ENCODE peak calls at places on chromosomes 16 and 17, in eight cellular contexts. M is T-helper 2 cell, T is AG08395, Q is mammary epithelial cell, W is chondrocyte, P is NCI-H446, O is skeletal muscle cell, A is cardiac fibroblast. J is an unnamed sample.
A peak's percentile ranks its signal among the peaks of the same experiment; 100 is the strongest.

GRCh38 chr17:38921756-38922411 is 3.5 kb upstream of the LASP1NB start:
- DNase-seq in O (no peak), P (no peak), W (peak; percentile 42), T (no peak), M (no peak), A (no peak), Q (no peak), J (no peak)

GRCh38 chr16:85168732-85169256 is 56.5 kb upstream of the CIBAR2 start:
- DNase-seq in M (no peak), Q (no peak), W (no peak), P (no peak), O (no peak), A (peak; percentile 73), T (peak; percentile 91), J (peak; percentile 48)

GRCh38 chr16:80116711-80117110 is 424.1 kb upstream of the DYNLRB2 start:
- DNase-seq in A (no peak), M (no peak), W (no peak), P (no peak), Q (no peak), O (no peak), T (no peak), J (no peak)

GRCh38 chr16:24062270-24062817 is 193.8 kb upstream of the CACNG3 start:
- DNase-seq in W (no peak), O (no peak), M (no peak), Q (no peak), T (no peak), P (no peak), A (no peak), J (no peak)

GRCh38 chr16:49469323-49469670 is 95.7 kb downstream of the C16orf78 start:
- DNase-seq in W (no peak), P (no peak), O (no peak), Q (no peak), A (no peak), T (no peak), M (no peak), J (no peak)

GRCh38 chr17:49209061-49209571 is 1.3 kb downstream of the GNGT2 start:
- DNase-seq in A (no peak), P (no peak), Q (peak; percentile 26), O (no peak), W (no peak), M (peak; percentile 51), T (no peak), J (no peak)

GRCh38 chr16:79871906-79872305 is 271.4 kb upstream of the MAF start:
- DNase-seq in O (no peak), M (no peak), P (no peak), W (no peak), T (no peak), Q (no peak), A (no peak), J (no peak)

GRCh38 chr17:57034807-57035754 is 50.0 kb upstream of the AKAP1 start:
- DNase-seq in A (no peak), W (no peak), P (no peak), T (no peak), M (no peak), O (no peak), Q (no peak), J (peak; percentile 62)

GRCh38 chr17:332023-332422 is 20.6 kb downstream of the RPH3AL start:
- DNase-seq in A (no peak), W (peak; percentile 59), O (no peak), M (no peak), T (no peak), Q (no peak), P (no peak), J (no peak)

GRCh38 chr17:1736348-1737281 is 6.1 kb upstream of the SERPINF2 start:
- DNase-seq in P (no peak), O (peak; percentile 64), T (peak; percentile 50), M (no peak), Q (peak; percentile 71), A (peak; percentile 91), W (no peak), J (peak; percentile 81)

GRCh38 chr17:77963441-77963840 is 4.9 kb downstream of the TNRC6C start:
- DNase-seq in O (peak; percentile 95), M (peak; percentile 51), W (no peak), A (peak; percentile 94), Q (peak; percentile 59), P (peak; percentile 18), T (peak; percentile 87), J (no peak)

GRCh38 chr17:62178579-62178978 is 113.5 kb upstream of the MED13 start:
- DNase-seq in A (peak; percentile 14), O (no peak), T (no peak), Q (peak; percentile 87), M (no peak), P (no peak), W (no peak), J (no peak)

GRCh38 chr17:18141210-18141803 is 32.8 kb downstream of the MYO15A start:
- DNase-seq in T (peak; percentile 74), M (peak; percentile 63), O (no peak), Q (peak; percentile 43), A (peak; percentile 69), W (no peak), P (peak; percentile 38), J (no peak)

GRCh38 chr17:56835259-56835575 is 1.3 kb downstream of the DGKE start:
- DNase-seq in W (no peak), A (no peak), Q (no peak), O (no peak), M (no peak), P (no peak), T (no peak), J (no peak)

GRCh38 chr17:10557422-10557821 is 8.0 kb upstream of the MYH2 start:
- DNase-seq in A (peak; percentile 78), T (peak; percentile 84), O (peak; percentile 4), P (no peak), M (no peak), Q (no peak), W (no peak), J (no peak)

GRCh38 chr16:19415918-19416317 is 1.8 kb upstream of the TMC5 start:
- DNase-seq in M (no peak), O (no peak), T (no peak), Q (no peak), A (no peak), W (no peak), P (no peak), J (no peak)

GRCh38 chr17:64403881-64404460 is 13.3 kb upstream of the PECAM1 start:
- DNase-seq in P (no peak), M (no peak), W (no peak), Q (no peak), T (no peak), A (no peak), O (no peak), J (no peak)

GRCh38 chr17:34173221-34173620 is 81.9 kb upstream of the CCL2 start:
- DNase-seq in A (peak; percentile 48), P (no peak), W (no peak), T (no peak), Q (no peak), O (no peak), M (no peak), J (no peak)

GRCh38 chr16:4414187-4414909 is 2.0 kb downstream of the CORO7 start:
- DNase-seq in A (no peak), O (no peak), W (no peak), T (no peak), Q (no peak), M (peak; percentile 98), P (no peak), J (no peak)

GRCh38 chr16:11481987-11482386 is 104.7 kb downstream of the LITAF start:
- DNase-seq in O (peak; percentile 21), W (no peak), T (peak; percentile 36), M (no peak), A (no peak), P (no peak), Q (no peak), J (no peak)

GRCh38 chr17:40598928-40599627 is 33.8 kb upstream of the CCR7 start:
- DNase-seq in T (no peak), A (peak; percentile 64), M (peak; percentile 83), P (no peak), O (peak; percentile 76), W (no peak), Q (no peak), J (no peak)

GRCh38 chr16:89140981-89141883 is 30.3 kb upstream of the CDH15 start:
- DNase-seq in W (peak; percentile 75), Q (no peak), P (no peak), T (no peak), A (no peak), O (no peak), M (no peak), J (peak; percentile 22)

GRCh38 chr16:8569650-8570338 is 20.5 kb downstream of the TMEM114 start:
- DNase-seq in T (no peak), O (no peak), Q (no peak), A (no peak), M (no peak), P (no peak), W (no peak), J (no peak)

GRCh38 chr16:67632415-67633172 is 12.3 kb upstream of the CARMIL2 start:
- DNase-seq in W (no peak), P (no peak), M (no peak), T (no peak), A (peak; percentile 70), O (peak; percentile 49), Q (no peak), J (no peak)

GRCh38 chr17:35089846-35090193 is 26.3 kb upstream of the RFFL start:
- DNase-seq in M (peak; percentile 60), W (no peak), P (no peak), O (no peak), Q (peak; percentile 78), T (peak; percentile 27), A (peak; percentile 33), J (peak; percentile 54)

GRCh38 chr17:63476494-63476856 is 386 bp upstream of the ACE start:
- DNase-seq in Q (no peak), T (peak; percentile 26), P (no peak), W (peak; percentile 61), M (no peak), O (no peak), A (no peak), J (no peak)

GRCh38 chr17:6755731-6756184 is at the start of gene XAF1:
- DNase-seq in T (peak; percentile 27), O (peak; percentile 6), W (no peak), A (peak; percentile 72), P (no peak), Q (no peak), M (peak; percentile 74), J (peak; percentile 52)

GRCh38 chr17:74972107-74972972 is at the start of gene HID1:
- DNase-seq in A (no peak), P (no peak), W (no peak), T (no peak), O (no peak), M (peak; percentile 61), Q (no peak), J (peak; percentile 79)

GRCh38 chr17:4165301-4166010 is 22.5 kb downstream of the CYB5D2 start:
- DNase-seq in T (no peak), O (no peak), A (no peak), M (no peak), P (no peak), Q (peak; percentile 34), W (peak; percentile 29), J (no peak)

GRCh38 chr16:23570992-23571632 is 13.6 kb downstream of the UBFD1 start:
- DNase-seq in P (no peak), T (no peak), W (no peak), A (no peak), O (no peak), M (no peak), Q (no peak), J (peak; percentile 51)

GRCh38 chr16:19698480-19699465 is 19.3 kb downstream of the KNOP1 start:
- DNase-seq in A (peak; percentile 48), Q (no peak), W (no peak), O (no peak), T (peak; percentile 80), M (peak; percentile 9), P (no peak), J (no peak)

GRCh38 chr17:73255671-73256181 is 6.0 kb downstream of the CPSF4L start:
- DNase-seq in T (peak; percentile 63), A (peak; percentile 35), O (no peak), P (peak; percentile 22), W (peak; percentile 48), Q (peak; percentile 53), M (peak; percentile 63), J (peak; percentile 66)

GRCh38 chr16:52389045-52389444 is 157.9 kb downstream of the TOX3 start:
- DNase-seq in A (no peak), Q (no peak), P (no peak), W (no peak), M (no peak), O (no peak), T (no peak), J (no peak)

GRCh38 chr16:10738231-10739077 is 5.2 kb upstream of the NUBP1 start:
- DNase-seq in P (no peak), A (peak; percentile 84), O (no peak), W (peak; percentile 27), T (no peak), M (peak; percentile 90), Q (peak; percentile 89), J (peak; percentile 70)

J was measured in lower lobe of right lung.